ENCODE peak calls at places on chromosomes 4 and X, in eight cellular contexts. C is A673, Y is ovary, J is IMR-90, N is tibial nerve, P is brain microvascular endothelial cell, G is left lung, Z is neural progenitor cell. M is an unnamed sample.

GRCh38 chr4:83316459-83317170 is 18.0 kb downstream of the HPSE start:
- DNase-seq in G (no peak), J (no peak), Y (no peak), N (no peak), Z (no peak), C (no peak), P (no peak), M (no peak)

GRCh38 chr4:8744083-8744805 is 127.4 kb downstream of the HMX1 start:
- DNase-seq in Y (no peak), C (no peak), P (no peak), N (peak; percentile 1), G (peak; percentile 12), J (no peak), Z (no peak), M (peak; percentile 9)

GRCh38 chr4:20044502-20044911 is 207.2 kb upstream of the SLIT2 start:
- DNase-seq in G (no peak), Y (no peak), Z (no peak), J (peak; percentile 50), C (peak; percentile 65), N (no peak), P (no peak), M (no peak)

GRCh38 chr4:73872331-73873108 is 3.3 kb downstream of the CXCL1 start:
- DNase-seq in P (no peak), G (no peak), Y (no peak), N (no peak), Z (no peak), C (no peak), J (no peak), M (no peak)

GRCh38 chr4:1459081-1459480 is 52.8 kb upstream of the NKX1-1 start:
- DNase-seq in C (no peak), J (no peak), G (no peak), N (no peak), P (no peak), Z (no peak), Y (no peak), M (no peak)

GRCh38 chr4:174420317-174420716 is 102.0 kb downstream of the HPGD start:
- DNase-seq in C (no peak), P (no peak), N (no peak), G (no peak), Z (no peak), J (no peak), Y (no peak), M (no peak)

GRCh38 chrX:18674417-18674787 is 2.5 kb upstream of the RS1 start:
- DNase-seq in Y (peak; percentile 39), G (no peak), C (no peak), Z (peak; percentile 33), N (no peak), J (no peak), P (no peak), M (peak; percentile 57)

GRCh38 chr4:152937535-152938236 is 1.6 kb downstream of the FHDC1 start:
- DNase-seq in Y (peak; percentile 49), N (no peak), P (no peak), Z (peak; percentile 61), C (peak; percentile 34), J (peak; percentile 21), G (peak; percentile 39), M (peak; percentile 53)

GRCh38 chr4:163694385-163694784 is 199.9 kb downstream of the TMA16 start:
- DNase-seq in Y (no peak), G (no peak), Z (no peak), J (peak; percentile 89), N (no peak), C (no peak), P (peak; percentile 65), M (no peak)

GRCh38 chr4:154132406-154132805 is 343.5 kb upstream of the SFRP2 start:
- DNase-seq in G (no peak), Y (no peak), N (no peak), P (peak; percentile 24), Z (no peak), J (peak; percentile 2), C (no peak), M (no peak)

GRCh38 chr4:173182403-173182802 is 13.8 kb downstream of the GALNT7 start:
- DNase-seq in Z (no peak), C (no peak), J (peak; percentile 88), G (no peak), N (no peak), P (peak; percentile 86), Y (no peak), M (no peak)

GRCh38 chr4:7546809-7547367 is 112.2 kb upstream of the PSAPL1 start:
- DNase-seq in G (no peak), J (peak; percentile 67), Y (no peak), C (no peak), Z (no peak), N (no peak), P (peak; percentile 30), M (no peak)

GRCh38 chr4:64479338-64479737 is 70.1 kb upstream of the TECRL start:
- DNase-seq in C (no peak), N (no peak), J (no peak), P (no peak), G (no peak), Y (no peak), Z (no peak), M (no peak)

GRCh38 chr4:64477127-64477526 is 67.9 kb upstream of the TECRL start:
- DNase-seq in Z (no peak), Y (no peak), G (no peak), P (no peak), N (no peak), C (no peak), J (no peak), M (no peak)
- TF ChIP-seq CTCF in Z (no peak), Y (no peak), G (no peak), P (no peak), N (no peak), C (no peak), J (no peak), M (no peak)

DNA sequence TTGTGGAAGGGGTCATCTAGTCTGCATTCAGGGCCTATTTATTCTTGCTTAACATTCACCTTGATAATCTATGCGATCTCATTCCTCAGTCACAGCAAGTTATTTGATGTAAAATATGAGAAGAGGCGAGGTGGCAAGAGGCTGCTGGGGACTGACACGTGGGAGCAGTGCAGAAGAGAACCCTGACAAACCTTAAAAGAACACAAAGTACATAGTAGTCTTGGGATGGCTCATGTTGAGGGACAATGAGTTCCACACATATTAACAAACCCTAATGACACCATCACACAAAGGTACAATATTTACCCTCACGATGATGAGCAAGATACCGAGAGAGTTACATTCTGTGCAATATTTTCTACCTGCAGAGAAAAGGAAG is 57.5 kb downstream of the MAML3 start:
- DNase-seq in J (no peak), C (no peak), G (no peak), N (no peak), Y (no peak), Z (no peak), P (no peak), M (no peak)
- H3K27ac ChIP-seq in J (peak overlapping the region; percentile 67), C (peak overlapping the region; percentile 85), G (peak overlapping the region; percentile 88), N (peak overlapping the region; percentile 84), Y (peak overlapping the region; percentile 44), Z (no peak overlapping the region), P (peak overlapping the region; percentile 82), M (peak overlapping the region; percentile 65)

DNA sequence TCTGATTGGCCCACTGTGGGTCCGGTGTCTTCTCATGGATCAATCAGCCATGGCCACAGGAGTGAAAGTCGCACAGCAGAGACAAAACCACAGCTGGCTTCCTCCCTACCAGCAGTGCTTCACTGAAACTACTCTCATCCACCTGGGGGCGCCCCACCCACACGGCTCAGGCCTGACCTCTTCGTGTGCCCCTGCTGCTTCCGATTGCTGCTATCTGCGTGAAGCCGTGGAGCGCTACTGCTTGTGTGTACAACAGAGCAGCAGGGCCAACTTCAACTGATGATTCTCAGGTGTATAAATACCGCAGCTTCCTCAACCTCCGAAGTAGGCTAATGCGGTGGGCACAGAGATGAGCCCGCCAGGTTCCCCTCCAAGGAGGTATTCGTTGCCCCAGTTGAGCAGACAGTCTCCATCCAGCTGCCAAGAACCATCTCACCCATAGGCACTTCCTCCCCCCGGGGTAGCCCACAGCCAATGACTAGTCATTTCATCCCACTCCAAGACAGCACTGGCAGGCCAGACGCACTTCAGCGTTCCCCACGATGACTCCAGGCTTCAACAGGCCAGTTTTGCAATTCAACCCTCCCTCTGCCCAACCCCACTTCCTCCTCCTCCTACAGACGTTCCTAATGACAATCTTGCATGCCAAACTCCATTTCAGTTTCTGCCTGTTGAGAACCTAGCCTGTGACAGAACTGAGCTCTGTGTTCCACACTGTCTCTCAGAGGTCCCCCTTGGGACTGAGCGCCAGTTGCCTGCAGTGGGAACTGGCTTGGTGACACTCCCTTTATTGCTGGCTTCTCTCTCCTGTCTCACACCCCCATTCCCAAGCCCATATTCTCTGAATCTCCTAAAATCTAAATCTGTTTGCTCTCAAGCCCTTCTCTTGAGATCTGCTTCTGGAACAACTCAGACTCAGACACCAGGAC is 41.3 kb upstream of the ATP6AP2 start:
- DNase-seq in Y (no peak), C (peak; percentile 44), G (peak; percentile 69), J (peak; percentile 71), P (peak; percentile 23), N (no peak), Z (peak; percentile 44), M (no peak)
- TF ChIP-seq CTCF in Y (no peak), C (peak; percentile 53), G (no peak), J (no peak), P (peak; percentile 26), N (no peak), Z (peak; percentile 49), M (no peak)

GRCh38 chrX:103406256-103406655 is 29.9 kb downstream of the BEX3 start:
- DNase-seq in P (no peak), N (no peak), Y (no peak), Z (no peak), G (no peak), C (no peak), J (no peak), M (no peak)

GRCh38 chrX:103400931-103401330 is 24.6 kb downstream of the BEX3 start:
- DNase-seq in Z (no peak), C (no peak), N (no peak), Y (no peak), G (no peak), J (no peak), P (no peak), M (no peak)

GRCh38 chrX:103405009-103405333 is 28.6 kb downstream of the BEX3 start:
- DNase-seq in N (no peak), P (no peak), C (no peak), Y (no peak), Z (no peak), G (no peak), J (no peak), M (no peak)

GRCh38 chrX:103407776-103408175 is 31.4 kb downstream of the BEX3 start:
- DNase-seq in N (no peak), P (no peak), Z (no peak), C (no peak), G (no peak), Y (no peak), J (no peak), M (no peak)

DNA sequence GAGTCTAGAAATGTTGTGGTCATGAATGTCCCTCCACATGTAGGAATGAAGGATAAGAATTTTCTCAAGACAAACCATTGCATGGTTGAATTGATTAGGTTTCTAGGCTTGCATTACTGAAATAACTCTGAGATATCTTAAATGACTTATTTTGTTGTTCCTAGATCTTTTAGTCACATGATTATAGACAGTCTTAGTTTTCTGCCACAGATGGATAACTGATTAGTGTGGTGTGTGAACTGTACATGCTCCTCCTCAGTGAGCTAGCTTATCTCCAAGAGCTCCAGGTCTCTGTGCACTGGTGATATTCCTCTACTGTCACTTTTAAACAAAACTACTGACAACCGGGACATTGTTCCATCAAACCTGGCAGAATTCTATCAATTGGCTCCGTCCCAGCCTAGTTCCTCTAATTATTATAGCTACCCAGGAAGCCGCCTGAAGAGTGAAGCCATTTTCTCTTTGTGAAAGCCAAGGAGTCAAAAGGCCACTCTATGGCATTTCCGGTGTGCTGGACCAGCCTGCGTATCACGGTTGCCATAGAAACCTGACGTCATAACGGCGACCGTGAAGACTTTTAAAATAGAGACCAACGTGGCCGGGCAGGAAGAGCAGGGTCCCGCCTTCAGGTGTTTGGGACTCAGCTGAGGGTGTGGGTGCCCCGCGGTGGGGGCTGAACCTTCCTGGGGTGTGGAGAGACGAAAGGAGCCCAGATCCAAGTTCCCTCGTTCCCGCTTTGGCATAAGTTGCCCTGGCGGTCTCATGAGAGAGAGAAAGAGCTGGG is 28.1 kb downstream of the BEX3 start:
- DNase-seq in J (peak; percentile 91), C (peak; percentile 61), Y (peak; percentile 69), Z (peak; percentile 91), G (peak; percentile 64), P (peak; percentile 87), N (peak; percentile 29), M (peak; percentile 39)
- H3K27ac ChIP-seq in J (peak overlapping the region; percentile 78), C (no peak overlapping the region), Y (peak overlapping the region; percentile 18), Z (no peak overlapping the region), G (peak overlapping the region; percentile 6), P (peak overlapping the region; percentile 78), N (peak overlapping the region; percentile 12), M (no peak overlapping the region)